ENCODE peak calls at places on chromosomes 7 and 10, in four cellular contexts. One of them, this sample, is unnamed.

GRCh38 chr7:134886353-134887057 is 99.8 kb upstream of the AGBL3 start:
- DNase-seq in activated T-helper 9 cell treated with anti-CD3 and anti-CD28 coated beads, Interleukin-2, amount 50 U/mL, for 16 hours: no peak
- DNase-seq in hippocampal formation: no peak
- DNase-seq in amygdala: no peak
- DNase-seq in this sample: no peak

GRCh38 chr7:105830405-105831218 is 45.8 kb downstream of the ATXN7L1 start:
- DNase-seq in activated T-helper 9 cell treated with anti-CD3 and anti-CD28 coated beads, Interleukin-2, amount 50 U/mL, for 16 hours: no peak
- DNase-seq in hippocampal formation: no peak
- DNase-seq in amygdala: no peak
- DNase-seq in this sample: no peak

GRCh38 chr10:124561206-124561605 is 99.6 kb downstream of the LHPP start:
- DNase-seq in amygdala: no peak
- DNase-seq in activated T-helper 9 cell treated with anti-CD3 and anti-CD28 coated beads, Interleukin-2, amount 50 U/mL, for 16 hours: no peak
- DNase-seq in hippocampal formation: no peak
- DNase-seq in this sample: no peak

GRCh38 chr7:90834771-90835170 is 238.7 kb downstream of the CDK14 start:
- DNase-seq in amygdala: no peak
- DNase-seq in activated T-helper 9 cell treated with anti-CD3 and anti-CD28 coated beads, Interleukin-2, amount 50 U/mL, for 16 hours: no peak
- DNase-seq in hippocampal formation: no peak
- DNase-seq in this sample: no peak

GRCh38 chr10:10830316-10831061 is 187.2 kb upstream of the CELF2 start:
- DNase-seq in hippocampal formation: no peak
- DNase-seq in activated T-helper 9 cell treated with anti-CD3 and anti-CD28 coated beads, Interleukin-2, amount 50 U/mL, for 16 hours: no peak
- DNase-seq in amygdala: no peak
- DNase-seq in this sample: no peak

GRCh38 chr7:115724400-115725056 is 306.0 kb downstream of the TFEC start:
- DNase-seq in activated T-helper 9 cell treated with anti-CD3 and anti-CD28 coated beads, Interleukin-2, amount 50 U/mL, for 16 hours: no peak
- DNase-seq in hippocampal formation: no peak
- DNase-seq in amygdala: no peak
- DNase-seq in this sample: no peak

GRCh38 chr10:49562893-49563292 is 24.0 kb upstream of the ERCC6 start:
- DNase-seq in hippocampal formation: no peak
- DNase-seq in amygdala: no peak
- DNase-seq in activated T-helper 9 cell treated with anti-CD3 and anti-CD28 coated beads, Interleukin-2, amount 50 U/mL, for 16 hours: no peak
- DNase-seq in this sample: no peak

GRCh38 chr7:117796889-117797288 is 76.4 kb downstream of the CTTNBP2 start:
- DNase-seq in amygdala: no peak
- DNase-seq in activated T-helper 9 cell treated with anti-CD3 and anti-CD28 coated beads, Interleukin-2, amount 50 U/mL, for 16 hours: no peak
- DNase-seq in hippocampal formation: no peak
- DNase-seq in this sample: no peak

GRCh38 chr10:70198696-70199466 is 28.6 kb upstream of the SAR1A start:
- DNase-seq in hippocampal formation: no peak
- DNase-seq in amygdala: no peak
- DNase-seq in activated T-helper 9 cell treated with anti-CD3 and anti-CD28 coated beads, Interleukin-2, amount 50 U/mL, for 16 hours: no peak
- DNase-seq in this sample: no peak

GRCh38 chr10:88207121-88207546 is 343.7 kb downstream of the PTEN start:
- DNase-seq in activated T-helper 9 cell treated with anti-CD3 and anti-CD28 coated beads, Interleukin-2, amount 50 U/mL, for 16 hours: no peak
- DNase-seq in hippocampal formation: no peak
- DNase-seq in amygdala: no peak
- DNase-seq in this sample: no peak

GRCh38 chr10:77448226-77448625 is 189.4 kb downstream of the KCNMA1 start:
- DNase-seq in hippocampal formation: peak
- DNase-seq in activated T-helper 9 cell treated with anti-CD3 and anti-CD28 coated beads, Interleukin-2, amount 50 U/mL, for 16 hours: no peak
- DNase-seq in amygdala: no peak
- DNase-seq in this sample: no peak

GRCh38 chr7:170551-171363 is 21.6 kb upstream of the FAM20C start:
- DNase-seq in amygdala: no peak
- DNase-seq in hippocampal formation: no peak
- DNase-seq in activated T-helper 9 cell treated with anti-CD3 and anti-CD28 coated beads, Interleukin-2, amount 50 U/mL, for 16 hours: no peak
- DNase-seq in this sample: no peak

GRCh38 chr7:51458693-51459092 is 142.1 kb upstream of the COBL start:
- DNase-seq in amygdala: no peak
- DNase-seq in hippocampal formation: no peak
- DNase-seq in activated T-helper 9 cell treated with anti-CD3 and anti-CD28 coated beads, Interleukin-2, amount 50 U/mL, for 16 hours: no peak
- DNase-seq in this sample: no peak

GRCh38 chr10:47331491-47331890 is 9.2 kb downstream of the GDF2 start:
- DNase-seq in activated T-helper 9 cell treated with anti-CD3 and anti-CD28 coated beads, Interleukin-2, amount 50 U/mL, for 16 hours: no peak
- DNase-seq in hippocampal formation: no peak
- DNase-seq in amygdala: no peak
- DNase-seq in this sample: no peak

GRCh38 chr7:141617280-141617679 is 66.1 kb downstream of the AGK start:
- DNase-seq in amygdala: no peak
- DNase-seq in hippocampal formation: no peak
- DNase-seq in activated T-helper 9 cell treated with anti-CD3 and anti-CD28 coated beads, Interleukin-2, amount 50 U/mL, for 16 hours: no peak
- DNase-seq in this sample: no peak

GRCh38 chr10:34160595-34160994 is 654.5 kb downstream of the PARD3 start:
- DNase-seq in activated T-helper 9 cell treated with anti-CD3 and anti-CD28 coated beads, Interleukin-2, amount 50 U/mL, for 16 hours: no peak
- DNase-seq in hippocampal formation: no peak
- DNase-seq in amygdala: no peak
- DNase-seq in this sample: no peak

GRCh38 chr10:76049581-76050290 is 618.3 kb downstream of the LRMDA start:
- DNase-seq in amygdala: no peak
- DNase-seq in hippocampal formation: no peak
- DNase-seq in activated T-helper 9 cell treated with anti-CD3 and anti-CD28 coated beads, Interleukin-2, amount 50 U/mL, for 16 hours: no peak
- DNase-seq in this sample: no peak

GRCh38 chr7:108045154-108045553 is 42.2 kb upstream of the LAMB1 start:
- DNase-seq in hippocampal formation: no peak
- DNase-seq in activated T-helper 9 cell treated with anti-CD3 and anti-CD28 coated beads, Interleukin-2, amount 50 U/mL, for 16 hours: no peak
- DNase-seq in amygdala: no peak
- DNase-seq in this sample: no peak

GRCh38 chr7:157462840-157463239 is 126.0 kb downstream of the DNAJB6 start:
- DNase-seq in amygdala: no peak
- DNase-seq in hippocampal formation: no peak
- DNase-seq in activated T-helper 9 cell treated with anti-CD3 and anti-CD28 coated beads, Interleukin-2, amount 50 U/mL, for 16 hours: no peak
- DNase-seq in this sample: no peak

GRCh38 chr10:89032141-89032814 is 41.7 kb downstream of the FAS start:
- DNase-seq in hippocampal formation: no peak
- DNase-seq in activated T-helper 9 cell treated with anti-CD3 and anti-CD28 coated beads, Interleukin-2, amount 50 U/mL, for 16 hours: peak
- DNase-seq in amygdala: no peak
- DNase-seq in this sample: no peak

GRCh38 chr7:12518920-12519681 is 51.4 kb upstream of the SCIN start:
- DNase-seq in amygdala: no peak
- DNase-seq in activated T-helper 9 cell treated with anti-CD3 and anti-CD28 coated beads, Interleukin-2, amount 50 U/mL, for 16 hours: no peak
- DNase-seq in hippocampal formation: no peak
- DNase-seq in this sample: no peak

GRCh38 chr10:29692121-29692539 is 57.4 kb upstream of the SVIL start:
- DNase-seq in hippocampal formation: no peak
- DNase-seq in amygdala: no peak
- DNase-seq in activated T-helper 9 cell treated with anti-CD3 and anti-CD28 coated beads, Interleukin-2, amount 50 U/mL, for 16 hours: no peak
- DNase-seq in this sample: no peak

GRCh38 chr10:4283841-4284610 is 499.0 kb upstream of the KLF6 start:
- DNase-seq in hippocampal formation: no peak
- DNase-seq in amygdala: no peak
- DNase-seq in activated T-helper 9 cell treated with anti-CD3 and anti-CD28 coated beads, Interleukin-2, amount 50 U/mL, for 16 hours: no peak
- DNase-seq in this sample: no peak

GRCh38 chr10:78541528-78542470 is 508.1 kb downstream of the RPS24 start:
- DNase-seq in amygdala: no peak
- DNase-seq in activated T-helper 9 cell treated with anti-CD3 and anti-CD28 coated beads, Interleukin-2, amount 50 U/mL, for 16 hours: no peak
- DNase-seq in hippocampal formation: no peak
- DNase-seq in this sample: no peak

GRCh38 chr10:100998183-100998990 is 1.2 kb upstream of the LZTS2 start:
- DNase-seq in amygdala: peak
- DNase-seq in activated T-helper 9 cell treated with anti-CD3 and anti-CD28 coated beads, Interleukin-2, amount 50 U/mL, for 16 hours: peak
- DNase-seq in hippocampal formation: peak
- DNase-seq in this sample: peak

GRCh38 chr7:137847418-137848050 is 760 bp upstream of the DGKI start:
- DNase-seq in hippocampal formation: no peak
- DNase-seq in activated T-helper 9 cell treated with anti-CD3 and anti-CD28 coated beads, Interleukin-2, amount 50 U/mL, for 16 hours: no peak
- DNase-seq in amygdala: no peak
- DNase-seq in this sample: peak

GRCh38 chr7:35797311-35797710 is 3.5 kb upstream of the SEPTIN7 start:
- DNase-seq in amygdala: no peak
- DNase-seq in activated T-helper 9 cell treated with anti-CD3 and anti-CD28 coated beads, Interleukin-2, amount 50 U/mL, for 16 hours: no peak
- DNase-seq in hippocampal formation: peak
- DNase-seq in this sample: no peak

GRCh38 chr7:105026750-105027149 is 12.7 kb downstream of the KMT2E start:
- DNase-seq in hippocampal formation: no peak
- DNase-seq in activated T-helper 9 cell treated with anti-CD3 and anti-CD28 coated beads, Interleukin-2, amount 50 U/mL, for 16 hours: no peak
- DNase-seq in amygdala: no peak
- DNase-seq in this sample: no peak

GRCh38 chr10:95821766-95822165 is 65.8 kb downstream of the ENTPD1 start:
- DNase-seq in hippocampal formation: no peak
- DNase-seq in activated T-helper 9 cell treated with anti-CD3 and anti-CD28 coated beads, Interleukin-2, amount 50 U/mL, for 16 hours: no peak
- DNase-seq in amygdala: no peak
- DNase-seq in this sample: no peak

GRCh38 chr10:15046626-15047025 is 2.9 kb downstream of the OLAH start:
- DNase-seq in amygdala: no peak
- DNase-seq in hippocampal formation: no peak
- DNase-seq in activated T-helper 9 cell treated with anti-CD3 and anti-CD28 coated beads, Interleukin-2, amount 50 U/mL, for 16 hours: no peak
- DNase-seq in this sample: no peak

This sample was measured in substantia nigra.